ENCODE peak calls at places on chromosomes 6 and 20, in five cellular contexts. X is K562, G is HCT116, D is GM23338, J is SK-N-SH. Z is an unnamed sample.

GRCh38 chr20:33554914-33555420 is 65.1 kb downstream of the CBFA2T2 start:
- DNase-seq in X (peak), D (peak), J (no peak), G (peak), Z (peak)

GRCh38 chr20:36941403-36941835 is 10.1 kb downstream of the SAMHD1 start:
- DNase-seq in X (no peak), D (no peak), G (no peak), J (peak), Z (no peak)

GRCh38 chr6:31399589-31400466 is 3.6 kb upstream of the MICA start:
- DNase-seq in D (peak), X (peak), G (peak), J (peak), Z (peak)

GRCh38 chr6:145044606-145045275 is 690.6 kb downstream of the EPM2A start:
- DNase-seq in D (no peak), J (no peak), X (no peak), G (no peak), Z (no peak)

GRCh38 chr6:85390775-85391174 is 59.1 kb upstream of the NT5E start:
- DNase-seq in X (no peak), G (no peak), D (no peak), J (no peak), Z (no peak)

GRCh38 chr20:25017257-25017803 is 24.8 kb upstream of the APMAP start:
- DNase-seq in J (no peak), D (peak), G (no peak), X (no peak), Z (no peak)

GRCh38 chr6:89928604-89929003 is 34.3 kb downstream of the GJA10 start:
- DNase-seq in D (no peak), G (no peak), J (no peak), X (no peak), Z (no peak)

GRCh38 chr6:112202639-112203341 is 51.6 kb downstream of the LAMA4 start:
- DNase-seq in X (no peak), G (no peak), D (no peak), J (peak), Z (peak)

GRCh38 chr6:128822271-128822670 is 60.7 kb upstream of the LAMA2 start:
- DNase-seq in G (no peak), X (no peak), D (no peak), J (no peak), Z (no peak)

GRCh38 chr6:137155830-137156229 is 17.6 kb downstream of the IL22RA2 start:
- DNase-seq in G (no peak), J (no peak), D (no peak), X (no peak), Z (no peak)

GRCh38 chr20:45860573-45861011 is 3.2 kb downstream of the ZSWIM3 start:
- DNase-seq in X (no peak), D (no peak), J (no peak), G (no peak), Z (no peak)

GRCh38 chr6:15495375-15495901 is 167.4 kb downstream of the DTNBP1 start:
- DNase-seq in X (no peak), J (no peak), G (no peak), D (no peak), Z (no peak)

GRCh38 chr6:150342126-150342525 is 26.7 kb upstream of the IYD start:
- DNase-seq in G (no peak), D (no peak), X (no peak), J (no peak), Z (no peak)

DNA sequence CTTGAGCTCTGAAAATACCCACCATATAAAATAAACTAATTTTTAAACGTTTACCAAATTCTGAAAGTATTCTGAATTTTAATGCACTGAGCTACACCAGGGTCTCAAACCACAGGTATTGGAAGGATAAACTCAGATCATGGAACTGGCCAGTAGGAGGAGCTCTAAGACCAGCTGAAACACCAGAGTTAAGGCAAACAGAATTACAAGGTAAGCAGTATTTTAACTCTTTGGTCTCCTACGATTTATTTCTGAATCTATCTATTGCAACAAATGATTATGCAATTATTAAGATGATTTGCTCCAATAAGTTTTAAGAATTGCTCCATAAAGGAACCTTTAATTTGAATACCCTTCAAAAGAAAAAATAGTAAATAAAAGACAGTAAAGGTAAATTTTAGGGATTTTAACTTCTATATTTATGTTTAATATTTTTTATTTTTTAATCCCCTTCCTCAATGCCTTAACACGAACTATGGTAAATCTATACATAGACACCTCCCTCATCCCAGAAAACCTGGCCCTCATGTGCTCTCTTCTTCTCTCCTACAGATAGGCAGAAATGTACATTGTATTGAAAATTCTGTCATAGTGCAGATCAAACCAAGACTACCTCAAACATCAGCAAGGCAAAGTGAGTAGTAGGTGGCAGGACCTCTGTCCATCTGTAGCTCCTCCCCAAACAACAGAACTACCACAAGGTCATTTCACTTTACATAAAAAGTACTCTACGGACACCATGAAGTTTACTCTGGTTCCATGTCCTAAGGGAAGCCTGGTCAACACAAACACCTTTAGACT is 58.4 kb downstream of the SMLR1 start:
- DNase-seq in D (peak), J (peak), X (peak), G (peak), Z (peak)
- TF ChIP-seq POLR2AphosphoS5 in D (no peak), J (no peak), X (no peak), G (no peak), Z (no peak)

GRCh38 chr6:143843689-143844405 is 709 bp downstream of the LTV1 start:
- DNase-seq in D (no peak), J (peak), X (no peak), G (no peak), Z (no peak)
- TF ChIP-seq REST in D (no peak), J (no peak), X (no peak), G (no peak), Z (no peak)

DNA sequence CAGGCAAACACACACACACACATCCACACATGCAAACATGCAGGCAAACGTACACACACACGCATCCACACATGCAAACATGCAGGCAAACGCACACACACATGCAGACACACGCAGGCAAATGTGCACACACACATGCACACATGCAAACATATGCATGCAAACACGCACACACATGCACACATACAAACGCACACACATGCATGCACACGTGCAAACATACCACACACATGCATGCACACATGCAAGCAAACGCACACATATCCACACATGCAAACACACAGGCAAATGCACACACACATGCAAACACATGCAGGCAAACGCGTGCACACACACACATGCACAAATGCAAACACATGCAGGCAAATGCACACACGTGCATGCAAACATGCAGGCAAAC is 46.9 kb upstream of the RIN2 start:
- DNase-seq in J (no peak), X (no peak), D (no peak), G (no peak), Z (no peak)
- TF ChIP-seq POLR2AphosphoS5 in J (no peak), X (no peak), D (no peak), G (no peak), Z (no peak)

DNA sequence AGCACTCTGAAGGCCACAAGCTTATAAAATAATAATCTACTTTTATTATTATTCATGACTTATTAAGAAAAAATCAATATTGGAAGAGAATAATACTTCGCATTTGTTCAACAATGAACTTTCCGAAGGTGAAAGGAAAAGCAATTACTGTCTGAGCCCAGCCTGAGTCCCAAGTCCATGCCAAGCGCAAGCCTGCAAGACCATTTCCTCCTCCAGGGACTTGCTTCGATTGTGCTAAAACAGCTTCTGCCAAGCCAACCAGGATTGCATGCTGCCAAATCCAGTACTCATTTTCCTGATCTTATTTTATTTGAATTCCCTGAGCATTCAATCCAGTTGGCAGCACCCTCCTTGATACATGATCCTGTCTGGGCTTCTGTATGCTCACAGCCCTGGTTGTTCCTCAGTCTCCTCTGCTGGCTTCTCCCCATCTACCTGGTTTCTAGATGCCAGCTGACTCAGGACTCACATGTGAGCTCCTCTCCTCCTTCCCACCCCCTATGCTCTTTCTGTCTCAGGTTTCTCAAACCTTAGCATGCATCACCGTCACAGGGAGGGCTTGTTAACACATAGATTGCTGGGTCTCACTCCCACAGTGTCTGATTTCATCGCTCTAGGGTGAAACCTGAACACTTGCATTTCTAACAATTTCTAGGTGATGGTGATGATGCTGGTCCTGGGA is 55.9 kb upstream of the PSMF1 start:
- DNase-seq in J (no peak), G (no peak), X (no peak), D (peak), Z (no peak)
- TF ChIP-seq REST in J (no peak), G (no peak), X (no peak), D (no peak), Z (no peak)

GRCh38 chr20:18005990-18006364 is 37.2 kb downstream of the MGME1 start:
- DNase-seq in X (no peak), G (no peak), D (no peak), J (no peak), Z (no peak)
- TF ChIP-seq POLR2AphosphoS5 in X (no peak), G (no peak), D (no peak), J (no peak), Z (no peak)

DNA sequence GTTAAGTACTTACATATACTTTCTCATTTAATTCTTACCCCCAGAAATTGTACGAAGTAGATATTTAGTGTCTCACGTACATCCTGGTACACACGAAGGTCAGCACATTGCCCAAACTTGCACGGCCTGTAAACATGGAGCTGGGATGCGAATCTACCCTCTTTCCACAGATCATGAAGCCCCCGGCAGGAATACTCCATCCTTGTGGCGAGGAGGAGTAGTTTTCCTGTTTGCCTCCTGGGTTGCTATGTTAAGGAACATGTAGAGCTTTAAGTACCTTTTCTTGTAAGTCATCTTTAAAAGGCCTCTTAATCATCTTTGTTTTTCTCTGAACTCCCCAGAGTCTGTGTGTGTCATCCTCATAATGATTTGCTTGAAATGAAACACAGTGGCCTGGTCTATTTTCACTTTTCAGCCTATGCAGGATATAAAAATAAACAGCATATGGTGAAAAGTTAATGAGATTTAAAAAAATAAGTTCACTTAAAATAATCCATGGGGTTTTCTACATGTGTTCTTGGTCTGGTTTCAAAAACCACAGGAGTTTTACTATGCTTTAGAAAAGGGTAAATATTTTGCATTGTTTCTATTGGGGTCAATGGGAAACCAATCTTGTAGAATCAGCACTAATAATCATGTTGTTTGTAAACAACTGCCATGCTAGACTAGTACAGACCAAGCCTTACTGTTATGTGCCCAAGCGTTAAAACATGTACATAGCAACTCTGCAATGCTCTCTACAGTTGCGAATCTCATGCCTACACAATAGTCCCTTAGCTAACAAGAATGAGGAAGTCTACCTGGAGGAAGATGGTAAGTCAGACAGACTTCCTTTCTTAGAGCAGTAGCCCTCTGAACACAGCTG is 9.3 kb upstream of the ARID1B start:
- DNase-seq in G (no peak), D (peak), J (no peak), X (no peak), Z (no peak)
- TF ChIP-seq REST in G (no peak), D (no peak), J (no peak), X (no peak), Z (no peak)

DNA sequence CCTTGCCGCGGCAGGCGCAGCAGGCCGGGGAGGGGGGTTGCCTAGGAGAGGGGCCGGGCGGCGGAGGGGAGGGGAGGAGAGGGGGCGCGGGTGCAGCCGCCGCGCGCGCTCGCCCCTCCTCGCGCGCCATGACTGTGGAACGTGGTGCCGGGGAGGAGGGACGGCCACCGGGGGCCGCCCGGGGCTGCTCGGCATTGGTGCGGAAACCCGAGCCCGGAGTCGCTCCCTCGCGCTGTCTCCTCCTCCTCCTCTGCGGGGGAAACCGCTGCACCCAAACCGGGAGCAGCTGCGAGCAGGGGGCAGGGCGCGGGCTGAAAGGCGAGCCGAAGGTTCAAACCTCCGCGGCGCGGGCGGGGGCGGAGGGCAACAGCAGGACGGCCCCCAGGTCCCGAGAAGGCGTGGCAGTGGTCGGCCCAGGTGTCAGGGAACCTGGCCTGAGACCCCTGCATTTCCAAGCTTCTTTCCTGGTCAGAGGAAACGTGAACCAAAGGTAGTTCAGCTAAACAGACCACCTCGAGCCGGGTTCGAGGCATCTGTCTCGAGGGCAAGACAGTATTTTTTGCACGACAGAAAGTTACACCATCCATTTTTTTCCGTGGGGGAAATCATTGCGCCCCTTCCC is 1.4 kb upstream of the TRERF1 start:
- DNase-seq in X (peak), G (peak), J (peak), D (peak), Z (peak)
- TF ChIP-seq POLR2AphosphoS5 in X (no peak), G (peak), J (peak), D (peak), Z (peak)

DNA sequence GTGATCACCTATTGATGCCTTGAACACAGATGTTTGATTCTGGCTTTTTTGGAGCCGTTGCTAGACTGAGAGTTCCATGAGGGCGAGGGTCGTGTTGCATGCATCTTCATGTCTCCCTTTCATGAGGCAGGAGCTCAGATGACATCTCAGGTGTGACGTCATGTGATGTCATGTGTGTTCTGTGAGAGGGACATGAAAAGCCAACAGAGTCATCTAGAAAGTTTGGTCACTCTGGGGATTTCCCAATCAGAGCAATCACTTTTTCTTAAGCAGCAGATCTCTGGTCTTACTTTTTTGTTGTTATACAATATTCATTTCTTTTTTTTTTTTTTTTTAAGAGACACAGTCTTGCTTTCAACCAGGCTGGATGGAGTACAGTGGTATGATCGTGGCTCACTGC is 411.8 kb downstream of the PREX1 start:
- DNase-seq in G (no peak), J (no peak), D (no peak), X (no peak), Z (no peak)
- TF ChIP-seq REST in G (no peak), J (no peak), D (no peak), X (no peak), Z (no peak)

GRCh38 chr20:58071991-58072390 is 156.5 kb downstream of the ANKRD60 start:
- DNase-seq in J (no peak), G (no peak), D (no peak), X (no peak), Z (no peak)
- TF ChIP-seq POLR2AphosphoS5 in J (no peak), G (no peak), D (no peak), X (no peak), Z (no peak)

DNA sequence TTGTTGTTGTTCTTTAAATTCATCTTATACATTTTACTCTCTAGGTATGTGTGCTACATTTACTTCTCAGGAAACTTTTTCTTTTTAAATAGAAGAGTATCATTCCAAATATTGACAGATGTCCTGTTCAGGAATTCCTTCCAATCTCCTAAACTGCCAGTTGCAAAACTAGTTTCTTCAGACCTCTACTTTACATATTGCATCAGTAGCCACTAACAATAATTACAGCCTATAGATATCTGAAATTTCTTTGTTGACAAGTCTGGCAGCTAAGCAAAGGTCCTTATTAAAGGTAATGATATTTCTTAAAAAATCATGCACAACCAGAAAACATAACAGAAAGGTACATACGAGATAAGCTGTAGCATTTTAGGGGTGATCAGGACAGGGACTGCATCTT is 4.5 kb downstream of the ECHDC1 start:
- DNase-seq in D (no peak), G (no peak), J (no peak), X (no peak), Z (no peak)
- TF ChIP-seq REST in D (no peak), G (no peak), J (no peak), X (no peak), Z (no peak)

Z was measured in Panc1.